ENCODE peak calls at places on chromosomes 5 and 9, in eight cellular contexts. H is cardiac muscle cell, P is HepG2, T is IMR-90, N is tibial artery, E is BE2C, R is PC-9, C is mucosa of descending colon. B is an unnamed sample. For H3K4me1 and H3K36me3, the result is how much of the 10 kb centered on the place peaks cover.

GRCh38 chr5:135229679-135230132 is 169.3 kb downstream of the MACROH2A1 start:
- DNase-seq in C (no peak), R (no peak), P (peak), H (no peak), N (no peak), E (no peak), T (no peak), B (no peak)

GRCh38 chr9:2559212-2560152 is 62.1 kb upstream of the VLDLR start:
- DNase-seq in R (peak), H (peak), E (peak), N (peak), T (peak), P (no peak), C (no peak), B (peak)

GRCh38 chr5:392431-392988 is 50.5 kb upstream of the EXOC3 start:
- DNase-seq in T (peak), H (no peak), N (no peak), C (peak), E (no peak), R (no peak), P (no peak), B (no peak)

GRCh38 chr9:121557581-121558422 is 58.2 kb upstream of the GGTA1 start:
- DNase-seq in C (no peak), E (no peak), H (peak), T (peak), P (no peak), N (peak), R (peak), B (peak)

GRCh38 chr9:38412751-38413150 is 11.5 kb downstream of the IGFBPL1 start:
- DNase-seq in E (no peak), T (no peak), R (no peak), H (no peak), N (no peak), C (no peak), P (no peak), B (no peak)

GRCh38 chr5:124996764-124997077 is 250.3 kb upstream of the ZNF608 start:
- DNase-seq in R (no peak), E (no peak), C (no peak), T (peak), H (peak), N (no peak), P (no peak), B (no peak)

GRCh38 chr9:80025131-80025530 is 453.4 kb downstream of the TLE4 start:
- DNase-seq in C (no peak), T (no peak), R (no peak), P (no peak), H (no peak), N (no peak), E (no peak), B (no peak)

GRCh38 chr5:81631124-81631523 is 119.8 kb downstream of the SSBP2 start:
- DNase-seq in C (no peak), E (no peak), H (no peak), P (no peak), R (no peak), T (no peak), N (no peak), B (no peak)

GRCh38 chr5:172448999-172449398 is 5.3 kb downstream of the SH3PXD2B start:
- DNase-seq in P (no peak), H (no peak), N (no peak), T (no peak), E (no peak), C (no peak), R (no peak), B (no peak)

GRCh38 chr9:37515620-37516258 is 30.0 kb downstream of the POLR1E start:
- DNase-seq in P (no peak), C (no peak), R (no peak), E (no peak), H (no peak), N (no peak), T (no peak), B (no peak)

GRCh38 chr5:65802080-65802479 is 80.1 kb downstream of the NLN start:
- DNase-seq in R (no peak), P (no peak), T (no peak), C (no peak), E (no peak), N (no peak), H (no peak), B (no peak)
- H3K4me3 ChIP-seq in R (no peak), P (no peak), T (no peak), C (no peak), E (no peak), N (no peak), H (no peak), B (no peak)

GRCh38 chr5:80071510-80072021 is 36.4 kb downstream of the THBS4 start:
- DNase-seq in N (no peak), E (no peak), C (no peak), P (no peak), H (no peak), R (no peak), T (no peak), B (no peak)

GRCh38 chr5:80069251-80069650 is 34.1 kb downstream of the THBS4 start:
- DNase-seq in R (no peak), T (no peak), P (no peak), C (no peak), N (no peak), H (peak), E (no peak), B (no peak)

GRCh38 chr5:80068775-80069174 is 33.6 kb downstream of the THBS4 start:
- DNase-seq in R (no peak), E (no peak), N (no peak), C (no peak), T (no peak), P (no peak), H (no peak), B (no peak)

GRCh38 chr5:80069918-80070318 is 34.8 kb downstream of the THBS4 start:
- DNase-seq in R (no peak), H (peak), N (no peak), E (no peak), T (no peak), C (no peak), P (no peak), B (no peak)

DNA sequence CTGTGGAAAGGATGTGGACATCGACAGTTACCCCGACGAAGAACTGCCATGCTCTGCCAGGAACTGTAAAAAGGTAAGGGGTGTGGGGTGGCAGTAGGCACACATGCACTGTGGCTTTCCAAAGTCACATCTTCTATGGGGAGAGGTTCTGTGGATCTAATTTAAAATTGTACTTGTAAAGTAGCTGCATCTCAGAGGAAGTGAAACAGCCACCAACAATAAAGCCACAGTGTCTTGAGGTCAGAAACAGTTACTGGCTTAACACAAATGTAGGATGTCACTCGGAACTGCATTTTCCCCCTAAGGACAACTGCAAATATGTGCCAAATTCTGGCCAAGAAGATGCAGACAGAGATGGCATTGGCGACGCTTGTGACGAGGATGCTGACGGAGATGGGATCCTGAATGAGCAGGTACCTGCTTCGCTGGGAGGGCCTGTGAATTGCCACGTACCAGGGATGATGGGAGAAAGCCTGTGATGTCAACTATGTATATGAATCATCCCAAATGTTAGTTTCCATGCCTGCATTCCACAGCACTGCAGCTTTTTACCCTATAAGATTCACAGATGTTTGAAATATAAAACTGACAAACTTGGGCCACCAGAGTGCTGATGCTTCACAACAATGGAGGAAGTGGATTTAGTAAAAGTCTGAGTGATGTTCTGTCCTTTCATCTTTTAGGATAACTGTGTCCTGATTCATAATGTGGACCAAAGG is 35.3 kb downstream of the THBS4 start:
- DNase-seq in T (peak), R (no peak), P (no peak), H (no peak), E (no peak), N (no peak), C (no peak), B (no peak)
- H3K4me1 ChIP-seq in T (under half), R (under half), P (under half), H (under half), E (under half), N (under half), C (under half), B (under half)

DNA sequence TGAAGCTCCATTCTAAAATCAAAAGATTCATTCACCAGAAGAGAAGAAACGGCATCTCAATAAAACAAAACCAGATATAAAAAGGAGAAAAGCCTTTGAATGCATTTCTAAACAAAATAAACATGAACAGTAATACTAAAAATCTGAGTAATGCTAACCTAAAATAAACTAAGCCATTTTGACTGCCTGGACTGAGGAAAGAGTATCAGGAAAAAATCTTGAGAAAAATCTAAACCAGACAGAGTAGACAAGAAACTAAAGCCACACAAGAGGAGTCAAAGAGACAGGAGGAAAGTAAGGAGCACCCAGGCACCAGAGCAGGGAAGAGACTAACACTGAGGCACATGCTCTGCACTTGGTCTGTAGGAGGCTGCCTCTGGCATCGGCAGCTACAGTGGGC is 50.4 kb downstream of the DROSHA start:
- DNase-seq in C (no peak), H (no peak), E (no peak), N (no peak), T (peak), P (no peak), R (no peak), B (no peak)
- H3K36me3 ChIP-seq in C (under half), H (under half), E (half or more), N (under half), T (under half), P (under half), R (under half), B (under half)

GRCh38 chr5:88768411-88768810 is 114.6 kb downstream of the MEF2C start:
- DNase-seq in E (no peak), C (no peak), R (no peak), P (no peak), T (no peak), N (no peak), H (no peak), B (no peak)

GRCh38 chr5:88772047-88772446 is 110.9 kb downstream of the MEF2C start:
- DNase-seq in C (no peak), N (no peak), T (no peak), R (no peak), H (no peak), P (no peak), E (no peak), B (no peak)

GRCh38 chr5:88770290-88771257 is 112.4 kb downstream of the MEF2C start:
- DNase-seq in H (peak), N (no peak), E (no peak), T (peak), C (no peak), P (no peak), R (no peak), B (no peak)

GRCh38 chr5:88765798-88766197 is 117.2 kb downstream of the MEF2C start:
- DNase-seq in R (no peak), C (no peak), H (no peak), P (no peak), E (no peak), N (no peak), T (no peak), B (no peak)

GRCh38 chr5:88769165-88769564 is 113.8 kb downstream of the MEF2C start:
- DNase-seq in C (no peak), P (no peak), E (no peak), T (peak), R (no peak), H (peak), N (peak), B (peak)
- H3K4me3 ChIP-seq in C (no peak), P (no peak), E (no peak), T (no peak), R (no peak), H (no peak), N (no peak), B (no peak)

GRCh38 chr9:91785403-91785917 is 164.6 kb downstream of the ROR2 start:
- DNase-seq in T (no peak), H (no peak), R (no peak), C (no peak), P (no peak), E (no peak), N (no peak), B (no peak)
- H3K4me1 ChIP-seq in T (under half), H (under half), R (under half), C (under half), P (under half), E (under half), N (under half), B (under half)

DNA sequence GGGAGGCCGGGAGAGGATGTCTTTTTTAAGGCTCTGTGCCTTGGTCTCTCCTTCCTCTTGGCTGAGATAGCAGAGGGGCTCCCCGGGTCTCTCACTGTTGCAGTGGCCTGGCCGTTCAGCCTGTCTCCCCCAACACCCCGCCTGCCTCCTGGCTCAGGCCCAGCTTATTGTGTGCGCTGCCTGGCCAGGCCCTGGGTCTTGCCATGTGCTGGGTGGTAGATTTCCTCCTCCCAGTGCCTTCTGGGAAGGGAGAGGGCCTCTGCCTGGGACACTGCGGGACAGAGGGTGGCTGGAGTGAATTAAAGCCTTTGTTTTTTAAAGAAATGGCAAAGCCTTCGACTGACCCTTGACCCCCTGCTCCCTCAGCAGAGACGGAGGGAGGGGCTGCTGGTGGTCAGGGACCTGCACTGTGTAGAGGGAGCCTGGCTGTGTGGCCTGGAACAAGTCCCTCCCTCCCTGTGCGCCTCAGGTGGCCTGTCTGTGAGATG is 11.1 kb downstream of the FPGS start:
- DNase-seq in H (no peak), P (peak), E (no peak), R (no peak), N (no peak), T (no peak), C (no peak), B (no peak)
- H3K36me3 ChIP-seq in H (under half), P (under half), E (under half), R (under half), N (half or more), T (half or more), C (under half), B (under half)